ENCODE peak calls at places on chromosomes 12 and 14, in seven cellular contexts. F, U, J, M, P, K and R are unnamed samples.

GRCh38 chr12:26631846-26632245 is 201.1 kb downstream of the ITPR2 start:
- DNase-seq in F (no peak), U (no peak), J (peak; percentile 38), M (no peak), P (no peak), K (no peak), R (no peak)

GRCh38 chr12:126784328-126784921 is 1482.5 kb upstream of the TMEM132C start:
- DNase-seq in F (peak; percentile 11), U (peak; percentile 22), J (no peak), M (peak; percentile 86), P (peak; percentile 86), K (peak; percentile 83), R (no peak)

GRCh38 chr14:72089625-72090024 is 157.4 kb downstream of the RGS6 start:
- DNase-seq in F (no peak), U (no peak), J (no peak), M (no peak), P (no peak), K (no peak), R (no peak)

GRCh38 chr12:108594-108993 is 42.0 kb downstream of the IQSEC3 start:
- DNase-seq in F (no peak), U (no peak), J (no peak), M (no peak), P (no peak), K (no peak), R (no peak)

GRCh38 chr14:23153891-23154796 is 29.3 kb downstream of the SLC7A8 start:
- DNase-seq in F (no peak), U (no peak), J (no peak), M (peak; percentile 86), P (peak; percentile 72), K (peak; percentile 80), R (no peak)

GRCh38 chr12:46456356-46457334 is 84.1 kb upstream of the SLC38A2 start:
- DNase-seq in F (no peak), U (no peak), J (peak; percentile 74), M (no peak), P (no peak), K (no peak), R (no peak)

GRCh38 chr12:126492181-126492580 is 1426.9 kb downstream of the AACS start:
- DNase-seq in F (no peak), U (no peak), J (no peak), M (no peak), P (peak; percentile 14), K (no peak), R (no peak)

GRCh38 chr12:111038941-111039340 is 118.6 kb upstream of the MYL2 start:
- DNase-seq in F (no peak), U (no peak), J (no peak), M (no peak), P (no peak), K (no peak), R (no peak)

GRCh38 chr14:91606851-91607250 is 96.7 kb upstream of the PPP4R3A start:
- DNase-seq in F (no peak), U (peak; percentile 29), J (no peak), M (no peak), P (no peak), K (no peak), R (no peak)

GRCh38 chr14:85175556-85175955 is 354.4 kb upstream of the FLRT2 start:
- DNase-seq in F (no peak), U (no peak), J (peak; percentile 79), M (no peak), P (no peak), K (no peak), R (peak; percentile 48)

GRCh38 chr14:58637391-58638230 is at the start of gene DACT1:
- DNase-seq in F (peak; percentile 71), U (peak; percentile 20), J (peak; percentile 79), M (peak; percentile 84), P (peak; percentile 80), K (peak; percentile 78), R (peak; percentile 90)

GRCh38 chr12:132490481-132491348 is 764 bp downstream of the FBRSL1 start:
- DNase-seq in F (no peak), U (no peak), J (peak; percentile 20), M (no peak), P (no peak), K (no peak), R (peak; percentile 42)

GRCh38 chr14:23435540-23436326 is at the start of gene MYH7:
- DNase-seq in F (no peak), U (no peak), J (no peak), M (peak; percentile 21), P (no peak), K (no peak), R (no peak)

GRCh38 chr12:123905319-123905925 is 67.2 kb downstream of the CCDC92 start:
- DNase-seq in F (peak; percentile 26), U (peak; percentile 82), J (peak; percentile 81), M (peak; percentile 68), P (peak; percentile 74), K (peak; percentile 68), R (peak; percentile 82)

GRCh38 chr14:34374998-34375740 is 86.9 kb downstream of the SPTSSA start:
- DNase-seq in F (no peak), U (peak; percentile 62), J (no peak), M (no peak), P (no peak), K (no peak), R (no peak)

GRCh38 chr12:81500788-81501187 is 258.4 kb downstream of the PPFIA2 start:
- DNase-seq in F (no peak), U (no peak), J (no peak), M (no peak), P (peak; percentile 63), K (no peak), R (no peak)

GRCh38 chr12:129401572-129401971 is 502.3 kb downstream of the TMEM132D start:
- DNase-seq in F (no peak), U (no peak), J (no peak), M (no peak), P (peak; percentile 5), K (no peak), R (no peak)

GRCh38 chr12:460301-461230 is 827 bp downstream of the B4GALNT3 start:
- DNase-seq in F (no peak), U (no peak), J (no peak), M (no peak), P (no peak), K (peak; percentile 55), R (peak; percentile 32)

GRCh38 chr14:20179218-20179617 is 11.5 kb upstream of the OR11G2 start:
- DNase-seq in F (no peak), U (no peak), J (no peak), M (no peak), P (no peak), K (no peak), R (no peak)

GRCh38 chr14:20177433-20177974 is 13.2 kb upstream of the OR11G2 start:
- DNase-seq in F (no peak), U (no peak), J (no peak), M (no peak), P (no peak), K (no peak), R (no peak)

GRCh38 chr14:20179880-20180279 is 10.8 kb upstream of the OR11G2 start:
- DNase-seq in F (no peak), U (no peak), J (no peak), M (no peak), P (no peak), K (no peak), R (no peak)

GRCh38 chr14:20176330-20176729 is 14.4 kb upstream of the OR11G2 start:
- DNase-seq in F (no peak), U (no peak), J (no peak), M (no peak), P (no peak), K (no peak), R (no peak)
- H3K4me2 ChIP-seq in F (no peak overlapping the region), U (no peak overlapping the region), J (no peak overlapping the region), M (no peak overlapping the region), P (no peak overlapping the region), K (no peak overlapping the region), R (no peak overlapping the region)

GRCh38 chr12:32568241-32568640 is 110.9 kb upstream of the DNM1L start:
- DNase-seq in F (no peak), U (peak; percentile 58), J (peak; percentile 90), M (no peak), P (peak; percentile 30), K (no peak), R (peak; percentile 85)
- H2BK5ac ChIP-seq in F (no peak overlapping the region), U (no peak overlapping the region), J (peak overlapping the region; percentile 70), M (no peak overlapping the region), P (no peak overlapping the region), K (no peak overlapping the region), R (no peak overlapping the region)

DNA sequence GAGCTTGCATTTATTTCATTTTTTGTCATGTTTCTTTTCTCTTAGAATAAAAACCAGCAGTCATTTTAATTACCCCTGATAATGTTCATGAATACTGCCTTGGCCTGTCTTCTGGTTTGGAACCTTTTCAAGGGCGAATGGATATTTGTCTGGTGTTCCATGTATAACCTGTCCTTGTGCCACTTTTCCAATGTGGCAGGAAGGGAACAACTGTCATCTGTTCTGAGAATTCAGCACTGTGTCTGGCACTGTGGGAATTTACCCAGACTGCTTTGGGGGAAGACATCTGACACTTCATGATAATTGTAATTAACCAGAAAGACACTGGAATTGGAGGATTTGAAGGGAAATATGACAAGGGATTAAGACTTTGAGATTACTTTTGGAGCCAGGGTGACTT is 352.8 kb downstream of the APAF1 start:
- DNase-seq in F (no peak), U (no peak), J (no peak), M (no peak), P (no peak), K (no peak), R (no peak)
- H2BK120ac ChIP-seq in F (no peak overlapping the region), U (no peak overlapping the region), J (no peak overlapping the region), M (no peak overlapping the region), P (no peak overlapping the region), K (no peak overlapping the region), R (no peak overlapping the region)

GRCh38 chr12:6279256-6279628 is 31.2 kb upstream of the PLEKHG6 start:
- DNase-seq in F (no peak), U (no peak), J (no peak), M (no peak), P (no peak), K (no peak), R (no peak)
- H3K4me2 ChIP-seq in F (no peak overlapping the region), U (no peak overlapping the region), J (no peak overlapping the region), M (peak overlapping the region; percentile 30), P (no peak overlapping the region), K (peak overlapping the region; percentile 45), R (no peak overlapping the region)